ENCODE peak calls at places on chromosomes 3 and 15, in six cellular contexts. V is fibroblast of lung, J is heart left ventricle, H is sigmoid colon, F is psoas muscle, K is lung. B is an unnamed sample. For H3K9me3, the result is how much of the 10 kb centered on the place peaks cover.

GRCh38 chr15:66706840-66707239 is 4.8 kb downstream of the SMAD6 start:
- DNase-seq in V (no peak), J (no peak), H (no peak), F (no peak), K (no peak), B (no peak)

GRCh38 chr15:57306305-57306943 is 69.9 kb upstream of the CGNL1 start:
- DNase-seq in V (peak), J (peak), H (peak), F (peak), K (peak), B (peak)

GRCh38 chr15:94670436-94671034 is 439.2 kb downstream of the MCTP2 start:
- DNase-seq in V (peak), J (no peak), H (no peak), F (no peak), K (no peak), B (no peak)

GRCh38 chr3:73999501-73999900 is 374.8 kb upstream of the PDZRN3 start:
- DNase-seq in V (peak), J (no peak), H (no peak), F (no peak), K (no peak), B (no peak)

GRCh38 chr3:42014443-42014945 is 52.6 kb upstream of the ULK4 start:
- DNase-seq in V (no peak), J (no peak), H (no peak), F (no peak), K (no peak), B (no peak)

GRCh38 chr15:41494190-41494921 is 682 bp downstream of the ITPKA start:
- DNase-seq in V (no peak), J (no peak), H (no peak), F (no peak), K (no peak), B (no peak)

GRCh38 chr3:183290216-183290615 is 37.2 kb downstream of the B3GNT5 start:
- DNase-seq in V (no peak), J (no peak), H (no peak), F (no peak), K (no peak), B (no peak)

GRCh38 chr15:98231696-98232440 is 271.4 kb downstream of the ARRDC4 start:
- DNase-seq in V (no peak), J (no peak), H (no peak), F (no peak), K (no peak), B (no peak)

GRCh38 chr3:65354880-65355279 is 667.1 kb upstream of the ADAMTS9 start:
- DNase-seq in V (no peak), J (no peak), H (no peak), F (no peak), K (no peak), B (no peak)

GRCh38 chr15:78691873-78692421 is 50.9 kb upstream of the CHRNB4 start:
- DNase-seq in V (no peak), J (no peak), H (no peak), F (no peak), K (no peak), B (no peak)

GRCh38 chr3:112699436-112699978 is 58.6 kb upstream of the CCDC80 start:
- DNase-seq in V (peak), J (no peak), H (no peak), F (no peak), K (no peak), B (no peak)

GRCh38 chr3:13537926-13538325 is 11.0 kb upstream of the FBLN2 start:
- DNase-seq in V (peak), J (no peak), H (peak), F (no peak), K (no peak), B (peak)

GRCh38 chr15:85543741-85544155 is 163.3 kb downstream of the AKAP13 start:
- DNase-seq in V (no peak), J (peak), H (peak), F (peak), K (peak), B (peak)

GRCh38 chr3:60557122-60557521 is 694.1 kb downstream of the FHIT start:
- DNase-seq in V (no peak), J (no peak), H (no peak), F (no peak), K (no peak), B (no peak)

GRCh38 chr15:65824031-65824743 is 32.1 kb upstream of the DENND4A start:
- DNase-seq in V (peak), J (peak), H (peak), F (no peak), K (peak), B (no peak)

GRCh38 chr15:82807920-82808633 is 1.4 kb upstream of the WHAMM start:
- DNase-seq in V (no peak), J (no peak), H (no peak), F (no peak), K (no peak), B (no peak)

GRCh38 chr3:114496466-114496865 is 202.6 kb downstream of the TIGIT start:
- DNase-seq in V (no peak), J (no peak), H (no peak), F (no peak), K (no peak), B (no peak)

GRCh38 chr15:70252056-70252935 is 154.6 kb upstream of the TLE3 start:
- DNase-seq in V (no peak), J (no peak), H (peak), F (peak), K (no peak), B (no peak)

GRCh38 chr3:86958534-86958933 is 32.4 kb downstream of the VGLL3 start:
- DNase-seq in V (peak), J (no peak), H (no peak), F (no peak), K (no peak), B (no peak)

GRCh38 chr15:59751552-59752413 is 62.7 kb upstream of the BNIP2 start:
- DNase-seq in V (no peak), J (no peak), H (no peak), F (no peak), K (no peak), B (no peak)

GRCh38 chr3:34015204-34016142 is 217.0 kb downstream of the PDCD6IP start:
- DNase-seq in V (no peak), J (no peak), H (no peak), F (no peak), K (no peak), B (no peak)

GRCh38 chr3:27312044-27312668 is 57.0 kb downstream of the NEK10 start:
- DNase-seq in V (peak), J (no peak), H (no peak), F (no peak), K (no peak), B (no peak)

GRCh38 chr3:123161167-123161566 is 40.6 kb upstream of the SEC22A start:
- DNase-seq in V (no peak), J (no peak), H (no peak), F (no peak), K (no peak), B (no peak)

GRCh38 chr3:15313461-15313860 is 18.9 kb downstream of the SH3BP5 start:
- DNase-seq in V (no peak), J (no peak), H (peak), F (no peak), K (peak), B (peak)

GRCh38 chr3:10370429-10370828 is 49.5 kb upstream of the SEC13 start:
- DNase-seq in V (peak), J (no peak), H (no peak), F (peak), K (no peak), B (no peak)

GRCh38 chr3:105824129-105824528 is 44.7 kb downstream of the CBLB start:
- DNase-seq in V (no peak), J (no peak), H (no peak), F (no peak), K (no peak), B (no peak)
- H3K27ac ChIP-seq in V (peak), J (peak), H (peak), F (peak), K (peak), B (peak)

GRCh38 chr3:55877703-55878102 is 390.6 kb upstream of the WNT5A start:
- DNase-seq in V (no peak), J (no peak), H (no peak), F (no peak), K (no peak), B (no peak)
- TF ChIP-seq CTCF in V (no peak), J (no peak), H (no peak), F (no peak), K (no peak), B (no peak)

GRCh38 chr3:196756738-196757137 is 17.1 kb downstream of the PAK2 start:
- DNase-seq in V (no peak), J (no peak), H (no peak), F (no peak), K (no peak), B (no peak)
- H3K9me3 ChIP-seq in V (under half), J (under half), H (under half), F (under half), K (under half), B (under half)

GRCh38 chr3:189360291-189360690 is 188.5 kb downstream of the TPRG1 start:
- DNase-seq in V (peak), J (no peak), H (no peak), F (no peak), K (no peak), B (no peak)

GRCh38 chr3:189353988-189354735 is 182.4 kb downstream of the TPRG1 start:
- DNase-seq in V (no peak), J (no peak), H (no peak), F (no peak), K (no peak), B (no peak)

GRCh38 chr3:189355115-189355480 is 183.3 kb downstream of the TPRG1 start:
- DNase-seq in V (no peak), J (no peak), H (no peak), F (no peak), K (no peak), B (no peak)

GRCh38 chr3:189353318-189353958 is 181.7 kb downstream of the TPRG1 start:
- DNase-seq in V (no peak), J (no peak), H (no peak), F (no peak), K (no peak), B (no peak)

DNA sequence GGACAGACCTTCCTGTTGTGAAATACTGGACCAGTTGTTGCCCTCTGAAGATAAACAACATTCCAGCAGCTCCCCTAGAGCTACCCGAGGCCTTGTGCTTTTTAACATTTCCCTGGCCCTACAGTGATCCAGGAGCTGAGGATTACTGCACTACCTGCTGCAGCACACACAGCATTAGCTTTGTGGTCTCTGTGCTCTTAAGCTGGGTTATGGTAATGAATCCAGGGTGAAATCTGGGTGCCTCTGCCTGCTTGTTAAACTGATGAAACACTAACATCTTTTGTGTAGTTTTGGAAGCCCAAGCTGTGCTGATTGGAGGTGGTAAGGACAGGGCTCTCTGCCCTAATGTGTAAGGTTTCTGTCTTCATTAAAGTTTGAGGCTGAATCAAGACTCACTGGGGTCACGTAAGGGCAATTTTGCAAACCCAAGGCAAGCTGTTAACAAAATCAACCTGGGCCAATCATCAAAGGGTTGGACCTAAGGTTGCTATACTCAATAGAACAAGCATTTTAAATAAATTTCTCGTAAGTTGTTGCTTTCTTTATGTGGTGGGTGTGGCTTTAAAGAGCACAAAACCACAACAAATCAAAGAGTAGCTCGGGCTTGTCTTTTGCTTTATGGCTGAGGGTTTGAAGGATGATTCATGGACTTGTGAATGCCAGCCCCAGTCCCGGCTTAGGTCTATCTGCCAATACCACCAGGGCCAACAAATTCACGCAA is 183.9 kb downstream of the TPRG1 start:
- DNase-seq in V (peak), J (no peak), H (no peak), F (no peak), K (no peak), B (no peak)
- H3K27ac ChIP-seq in V (no peak), J (no peak), H (no peak), F (peak), K (peak), B (peak)

GRCh38 chr3:1082024-1082633 is 10.7 kb upstream of the CNTN6 start:
- DNase-seq in V (peak), J (no peak), H (no peak), F (no peak), K (peak), B (peak)
- TF ChIP-seq CTCF in V (peak), J (peak), H (peak), F (peak), K (peak), B (peak)

DNA sequence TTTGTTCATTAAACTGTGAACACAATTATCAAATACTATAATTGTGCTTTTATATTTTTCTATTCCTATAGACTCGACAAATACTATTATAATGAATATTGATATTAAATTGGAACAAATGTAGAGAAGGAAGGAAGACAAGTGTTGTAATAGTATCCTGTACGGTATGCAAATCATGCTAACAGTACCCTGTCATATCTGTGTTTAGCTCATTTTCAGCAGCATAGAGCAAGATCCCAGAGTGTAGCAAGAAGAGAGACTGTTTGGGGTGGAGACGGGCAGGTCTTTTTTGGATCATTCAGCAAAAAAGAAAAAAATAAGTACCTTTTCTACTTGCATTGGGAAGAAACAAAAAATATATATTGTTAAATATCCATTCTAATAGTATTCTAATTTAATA is 224.1 kb downstream of the TPRG1 start:
- DNase-seq in V (no peak), J (no peak), H (no peak), F (no peak), K (no peak), B (no peak)
- H3K9me3 ChIP-seq in V (under half), J (under half), H (under half), F (under half), K (under half), B (under half)

GRCh38 chr3:120800625-120801024 is 58.1 kb downstream of the GTF2E1 start:
- DNase-seq in V (no peak), J (no peak), H (no peak), F (no peak), K (no peak), B (no peak)

GRCh38 chr3:120798346-120798745 is 55.8 kb downstream of the GTF2E1 start:
- DNase-seq in V (no peak), J (no peak), H (no peak), F (no peak), K (no peak), B (no peak)

GRCh38 chr3:120802916-120803315 is 60.4 kb downstream of the GTF2E1 start:
- DNase-seq in V (no peak), J (no peak), H (no peak), F (no peak), K (no peak), B (no peak)

GRCh38 chr3:120797857-120798256 is 55.3 kb downstream of the GTF2E1 start:
- DNase-seq in V (no peak), J (no peak), H (no peak), F (no peak), K (no peak), B (no peak)

DNA sequence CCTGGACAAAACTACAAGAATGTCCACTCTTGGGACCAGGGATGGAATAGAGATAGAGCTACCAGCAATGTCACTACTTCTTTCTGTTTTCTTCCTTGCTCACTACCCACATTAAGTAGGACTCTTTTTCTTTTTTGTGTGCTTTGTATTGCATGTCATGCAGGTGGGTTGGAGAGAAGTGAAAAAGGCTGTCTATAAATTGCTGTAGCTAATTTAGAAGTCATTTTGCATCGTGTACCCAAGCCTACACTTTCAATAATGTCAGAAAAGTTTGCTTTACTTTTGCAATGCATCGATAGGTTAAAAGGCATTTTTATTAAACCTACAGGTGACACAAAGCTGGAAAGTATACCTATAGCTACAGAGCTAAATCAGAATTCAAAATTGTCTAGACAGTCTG is 58.9 kb downstream of the GTF2E1 start:
- DNase-seq in V (no peak), J (no peak), H (no peak), F (no peak), K (no peak), B (no peak)
- H3K27ac ChIP-seq in V (no peak), J (no peak), H (no peak), F (no peak), K (no peak), B (no peak)

DNA sequence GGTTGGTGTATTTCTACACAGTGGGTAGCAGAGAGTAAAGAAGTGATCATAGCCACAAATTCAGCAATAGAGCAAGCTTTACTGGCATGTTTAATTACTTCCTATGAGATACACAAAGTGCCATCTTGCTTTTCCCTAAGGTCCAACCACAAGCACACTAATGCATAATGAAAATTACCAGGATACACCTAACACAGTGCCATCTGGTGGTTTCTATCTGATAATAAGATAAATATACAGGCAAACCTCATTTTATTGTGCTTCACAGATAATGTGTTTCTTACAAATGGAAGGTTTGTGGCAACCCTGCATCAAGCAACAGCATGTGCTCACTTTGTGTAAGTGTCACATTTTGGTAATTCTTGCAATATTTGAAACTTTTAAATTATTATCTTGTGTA is 223.0 kb downstream of the NSUN3 start:
- DNase-seq in V (peak), J (no peak), H (no peak), F (no peak), K (no peak), B (no peak)
- TF ChIP-seq CTCF in V (no peak), J (no peak), H (no peak), F (no peak), K (no peak), B (no peak)

GRCh38 chr15:45993072-45993471 is 358.2 kb downstream of the SQOR start:
- DNase-seq in V (no peak), J (no peak), H (no peak), F (no peak), K (no peak), B (no peak)
- H3K9me3 ChIP-seq in V (under half), J (under half), H (under half), F (under half), K (under half), B (under half)

GRCh38 chr3:120742198-120743080 is at the start of the genes GTF2E1 and RABL3:
- DNase-seq in V (peak), J (peak), H (peak), F (peak), K (peak), B (peak)
- H3K27ac ChIP-seq in V (peak), J (peak), H (peak), F (peak), K (peak), B (peak)

B was measured in tibial artery.